ENCODE peak calls at places on chromosomes 6 and 20, in four cellular contexts. One of them, this sample, is unnamed. For H3K36me3, the result is how much of the 10 kb centered on the place peaks cover.

GRCh38 chr6:34082348-34082747 is 63.5 kb downstream of the GRM4 start:
- DNase-seq in bronchial epithelial cell: no peak
- DNase-seq in mucosa of descending colon: no peak
- DNase-seq in adrenal gland: no peak
- DNase-seq in this sample: no peak

GRCh38 chr6:36418558-36418957 is 24.1 kb downstream of the PXT1 start:
- DNase-seq in bronchial epithelial cell: peak
- DNase-seq in mucosa of descending colon: no peak
- DNase-seq in adrenal gland: no peak
- DNase-seq in this sample: no peak

GRCh38 chr6:1494671-1495070 is 105.3 kb downstream of the FOXF2 start:
- DNase-seq in bronchial epithelial cell: no peak
- DNase-seq in mucosa of descending colon: no peak
- DNase-seq in adrenal gland: no peak
- DNase-seq in this sample: no peak

GRCh38 chr20:17023811-17024210 is 203.0 kb upstream of the PCSK2 start:
- DNase-seq in bronchial epithelial cell: no peak
- DNase-seq in mucosa of descending colon: no peak
- DNase-seq in adrenal gland: no peak
- DNase-seq in this sample: no peak

GRCh38 chr6:168129292-168130167 is 50.5 kb upstream of the FRMD1 start:
- DNase-seq in bronchial epithelial cell: no peak
- DNase-seq in mucosa of descending colon: no peak
- DNase-seq in adrenal gland: no peak
- DNase-seq in this sample: no peak

GRCh38 chr6:124812067-124812466 is 150.2 kb upstream of the RNF217 start:
- DNase-seq in bronchial epithelial cell: no peak
- DNase-seq in mucosa of descending colon: no peak
- DNase-seq in adrenal gland: no peak
- DNase-seq in this sample: no peak

GRCh38 chr6:79971195-79971594 is 23.8 kb upstream of the ELOVL4 start:
- DNase-seq in bronchial epithelial cell: peak
- DNase-seq in mucosa of descending colon: no peak
- DNase-seq in adrenal gland: no peak
- DNase-seq in this sample: no peak

GRCh38 chr6:3406362-3406809 is 50.5 kb downstream of the SLC22A23 start:
- DNase-seq in bronchial epithelial cell: no peak
- DNase-seq in mucosa of descending colon: no peak
- DNase-seq in adrenal gland: no peak
- DNase-seq in this sample: no peak

GRCh38 chr6:135782517-135782916 is 69.0 kb upstream of the PDE7B start:
- DNase-seq in bronchial epithelial cell: no peak
- DNase-seq in mucosa of descending colon: no peak
- DNase-seq in adrenal gland: no peak
- DNase-seq in this sample: no peak

GRCh38 chr6:28254340-28254618 is 2.2 kb upstream of the ZKSCAN4 start:
- DNase-seq in bronchial epithelial cell: no peak
- DNase-seq in mucosa of descending colon: no peak
- DNase-seq in adrenal gland: no peak
- DNase-seq in this sample: no peak

GRCh38 chr20:64106981-64107735 is at the start of gene NPBWR2:
- DNase-seq in bronchial epithelial cell: no peak
- DNase-seq in mucosa of descending colon: peak
- DNase-seq in adrenal gland: peak
- DNase-seq in this sample: no peak

GRCh38 chr6:28880519-28880893 is 43.3 kb downstream of the TRIM27 start:
- DNase-seq in bronchial epithelial cell: no peak
- DNase-seq in mucosa of descending colon: no peak
- DNase-seq in adrenal gland: no peak
- DNase-seq in this sample: no peak

GRCh38 chr20:25276533-25277050 is 28.7 kb downstream of the PYGB start:
- DNase-seq in bronchial epithelial cell: no peak
- DNase-seq in mucosa of descending colon: no peak
- DNase-seq in adrenal gland: peak
- DNase-seq in this sample: no peak

GRCh38 chr6:146895772-146896061 is 296.9 kb downstream of the ADGB start:
- DNase-seq in bronchial epithelial cell: no peak
- DNase-seq in mucosa of descending colon: no peak
- DNase-seq in adrenal gland: no peak
- DNase-seq in this sample: no peak

GRCh38 chr6:168908887-168909286 is 344.8 kb downstream of the THBS2 start:
- DNase-seq in bronchial epithelial cell: no peak
- DNase-seq in mucosa of descending colon: no peak
- DNase-seq in adrenal gland: no peak
- DNase-seq in this sample: no peak

GRCh38 chr20:5511505-5511904 is 194.8 kb upstream of the PROKR2 start:
- DNase-seq in bronchial epithelial cell: no peak
- DNase-seq in mucosa of descending colon: no peak
- DNase-seq in adrenal gland: no peak
- DNase-seq in this sample: no peak

GRCh38 chr20:20417891-20418676 is 50.2 kb downstream of the INSM1 start:
- DNase-seq in bronchial epithelial cell: no peak
- DNase-seq in mucosa of descending colon: no peak
- DNase-seq in adrenal gland: no peak
- DNase-seq in this sample: no peak

GRCh38 chr6:48426636-48427035 is 315.6 kb upstream of the PTCHD4 start:
- DNase-seq in bronchial epithelial cell: peak
- DNase-seq in mucosa of descending colon: no peak
- DNase-seq in adrenal gland: no peak
- DNase-seq in this sample: no peak

GRCh38 chr6:161630674-161631073 is 356.8 kb upstream of the AGPAT4 start:
- DNase-seq in bronchial epithelial cell: no peak
- DNase-seq in mucosa of descending colon: no peak
- DNase-seq in adrenal gland: no peak
- DNase-seq in this sample: no peak

GRCh38 chr20:58096880-58097813 is 131.3 kb downstream of the ANKRD60 start:
- DNase-seq in bronchial epithelial cell: no peak
- DNase-seq in mucosa of descending colon: no peak
- DNase-seq in adrenal gland: no peak
- DNase-seq in this sample: no peak

GRCh38 chr20:22531056-22531615 is 53.2 kb downstream of the FOXA2 start:
- DNase-seq in bronchial epithelial cell: no peak
- DNase-seq in mucosa of descending colon: no peak
- DNase-seq in adrenal gland: no peak
- DNase-seq in this sample: no peak

GRCh38 chr6:7262746-7263335 is 50.2 kb downstream of the SSR1 start:
- DNase-seq in bronchial epithelial cell: no peak
- DNase-seq in mucosa of descending colon: peak
- DNase-seq in adrenal gland: no peak
- DNase-seq in this sample: no peak

GRCh38 chr20:647479-648019 is 5.5 kb downstream of the SRXN1 start:
- DNase-seq in bronchial epithelial cell: no peak
- DNase-seq in mucosa of descending colon: no peak
- DNase-seq in adrenal gland: no peak
- DNase-seq in this sample: no peak

GRCh38 chr6:34586327-34587040 is 30.4 kb upstream of the SPDEF start:
- DNase-seq in bronchial epithelial cell: no peak
- DNase-seq in mucosa of descending colon: peak
- DNase-seq in adrenal gland: peak
- DNase-seq in this sample: no peak

GRCh38 chr6:35568967-35569606 is 56.4 kb upstream of the TULP1 start:
- DNase-seq in bronchial epithelial cell: no peak
- DNase-seq in mucosa of descending colon: peak
- DNase-seq in adrenal gland: peak
- DNase-seq in this sample: peak

GRCh38 chr20:5863040-5863811 is 87.1 kb downstream of the TRMT6 start:
- DNase-seq in bronchial epithelial cell: peak
- DNase-seq in mucosa of descending colon: no peak
- DNase-seq in adrenal gland: peak
- DNase-seq in this sample: no peak

GRCh38 chr20:36628076-36628475 is 17.9 kb downstream of the SLA2 start:
- DNase-seq in bronchial epithelial cell: no peak
- DNase-seq in mucosa of descending colon: no peak
- DNase-seq in adrenal gland: no peak
- DNase-seq in this sample: no peak

GRCh38 chr20:36063916-36064660 is 90.5 kb upstream of the EPB41L1 start:
- DNase-seq in bronchial epithelial cell: no peak
- DNase-seq in mucosa of descending colon: no peak
- DNase-seq in adrenal gland: no peak
- DNase-seq in this sample: no peak

GRCh38 chr20:51711426-51711825 is 56.8 kb downstream of the ATP9A start:
- DNase-seq in bronchial epithelial cell: no peak
- DNase-seq in mucosa of descending colon: no peak
- DNase-seq in adrenal gland: no peak
- DNase-seq in this sample: no peak

GRCh38 chr20:35318502-35319157 is 26.4 kb upstream of the FAM83C start:
- DNase-seq in bronchial epithelial cell: peak
- DNase-seq in mucosa of descending colon: peak
- DNase-seq in adrenal gland: no peak
- DNase-seq in this sample: no peak

GRCh38 chr20:35739294-35740163 is 2.5 kb downstream of the RBM39 start:
- DNase-seq in bronchial epithelial cell: peak
- DNase-seq in mucosa of descending colon: no peak
- DNase-seq in adrenal gland: no peak
- DNase-seq in this sample: no peak

GRCh38 chr6:10875026-10875425 is 6.8 kb downstream of the GCM2 start:
- DNase-seq in bronchial epithelial cell: no peak
- DNase-seq in mucosa of descending colon: no peak
- DNase-seq in adrenal gland: no peak
- DNase-seq in this sample: no peak

GRCh38 chr20:59726196-59726595 is 121.9 kb downstream of the PHACTR3 start:
- DNase-seq in bronchial epithelial cell: no peak
- DNase-seq in mucosa of descending colon: no peak
- DNase-seq in adrenal gland: no peak
- DNase-seq in this sample: no peak

GRCh38 chr6:41976794-41977484 is 35.3 kb upstream of the CCND3 start:
- DNase-seq in bronchial epithelial cell: peak
- DNase-seq in mucosa of descending colon: no peak
- DNase-seq in adrenal gland: no peak
- DNase-seq in this sample: no peak

DNA sequence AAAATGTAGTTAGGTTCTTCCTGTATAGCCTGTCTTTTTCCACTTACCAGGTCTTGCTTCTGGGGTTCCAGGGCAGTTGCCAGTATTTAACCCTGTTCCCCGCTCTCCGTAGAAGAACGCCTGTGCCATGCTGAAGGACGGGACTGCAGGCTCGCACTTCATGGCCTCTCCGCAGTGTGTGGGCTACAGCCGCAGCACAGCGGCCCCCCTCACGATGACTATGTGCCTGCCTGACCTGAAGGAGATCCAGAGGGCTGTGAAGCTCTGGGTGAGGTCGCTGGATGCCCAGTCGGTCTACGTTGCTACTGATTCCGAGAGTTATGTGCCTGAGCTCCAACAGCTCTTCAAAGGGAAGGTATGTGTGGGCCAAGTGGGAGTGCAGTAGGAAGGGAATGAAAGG is 23.0 kb downstream of the POFUT1 start:
- DNase-seq in bronchial epithelial cell: no peak
- DNase-seq in mucosa of descending colon: no peak
- DNase-seq in adrenal gland: no peak
- DNase-seq in this sample: no peak
- H3K36me3 ChIP-seq in bronchial epithelial cell: under half
- H3K36me3 ChIP-seq in mucosa of descending colon: under half
- H3K36me3 ChIP-seq in adrenal gland: half or more
- H3K36me3 ChIP-seq in this sample: under half

GRCh38 chr20:21490105-21490504 is 23.8 kb downstream of the NKX2-2 start:
- DNase-seq in bronchial epithelial cell: no peak
- DNase-seq in mucosa of descending colon: no peak
- DNase-seq in adrenal gland: no peak
- DNase-seq in this sample: no peak
- TF ChIP-seq CTCF in bronchial epithelial cell: no peak
- TF ChIP-seq CTCF in mucosa of descending colon: no peak
- TF ChIP-seq CTCF in adrenal gland: peak
- TF ChIP-seq CTCF in this sample: no peak

DNA sequence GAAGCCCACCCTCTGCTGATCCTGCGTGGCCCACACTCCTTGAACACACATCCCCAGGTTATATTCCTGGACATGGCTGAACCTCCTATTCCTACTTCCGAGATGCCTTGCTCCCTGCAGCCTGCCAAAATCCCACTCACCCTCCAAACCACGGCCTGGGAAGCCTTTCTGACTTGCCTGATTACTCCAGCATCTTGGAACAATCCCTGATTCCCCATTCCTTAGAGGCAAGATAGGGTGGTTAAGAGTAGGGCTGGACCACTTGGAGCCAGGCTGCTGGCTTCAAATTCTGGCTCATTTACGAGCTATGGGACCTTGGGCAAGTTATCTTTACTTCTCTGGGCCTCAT is 45.9 kb upstream of the CDH22 start:
- DNase-seq in bronchial epithelial cell: no peak
- DNase-seq in mucosa of descending colon: no peak
- DNase-seq in adrenal gland: no peak
- DNase-seq in this sample: no peak
- H3K36me3 ChIP-seq in bronchial epithelial cell: under half
- H3K36me3 ChIP-seq in mucosa of descending colon: under half
- H3K36me3 ChIP-seq in adrenal gland: under half
- H3K36me3 ChIP-seq in this sample: under half

DNA sequence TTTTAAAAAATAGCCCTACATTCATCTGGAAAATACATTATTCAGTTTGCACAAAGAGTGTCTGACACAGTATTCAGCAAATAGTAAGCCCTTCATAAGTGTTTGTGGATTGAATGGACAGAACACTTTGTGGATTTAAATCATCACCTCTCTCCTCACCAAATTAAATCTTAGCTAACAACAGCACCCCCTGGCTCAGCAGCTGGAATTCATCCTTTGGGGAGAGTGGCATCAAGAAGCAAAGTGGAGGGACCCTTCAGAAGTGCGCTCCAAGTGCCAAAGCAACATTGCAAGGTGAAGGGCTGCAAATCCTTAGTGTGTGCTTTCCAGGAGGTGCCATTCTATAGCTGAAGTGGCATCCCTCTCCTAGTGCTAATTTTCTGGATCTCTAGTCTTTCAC is 891.9 kb downstream of the C6orf118 start:
- DNase-seq in bronchial epithelial cell: no peak
- DNase-seq in mucosa of descending colon: no peak
- DNase-seq in adrenal gland: no peak
- DNase-seq in this sample: no peak
- TF ChIP-seq CTCF in bronchial epithelial cell: no peak
- TF ChIP-seq CTCF in mucosa of descending colon: no peak
- TF ChIP-seq CTCF in adrenal gland: no peak
- TF ChIP-seq CTCF in this sample: no peak

GRCh38 chr6:44109212-44109611 is 18.0 kb downstream of the MRPL14 start:
- DNase-seq in bronchial epithelial cell: no peak
- DNase-seq in mucosa of descending colon: no peak
- DNase-seq in adrenal gland: no peak
- DNase-seq in this sample: no peak

GRCh38 chr6:44108471-44108870 is 18.8 kb downstream of the MRPL14 start:
- DNase-seq in bronchial epithelial cell: no peak
- DNase-seq in mucosa of descending colon: no peak
- DNase-seq in adrenal gland: no peak
- DNase-seq in this sample: no peak

GRCh38 chr6:44110966-44111365 is 16.3 kb downstream of the MRPL14 start:
- DNase-seq in bronchial epithelial cell: no peak
- DNase-seq in mucosa of descending colon: no peak
- DNase-seq in adrenal gland: no peak
- DNase-seq in this sample: no peak

GRCh38 chr6:44111434-44112417 is 15.5 kb downstream of the MRPL14 start:
- DNase-seq in bronchial epithelial cell: no peak
- DNase-seq in mucosa of descending colon: no peak
- DNase-seq in adrenal gland: no peak
- DNase-seq in this sample: no peak

GRCh38 chr6:44110005-44110681 is 17.1 kb downstream of the MRPL14 start:
- DNase-seq in bronchial epithelial cell: no peak
- DNase-seq in mucosa of descending colon: no peak
- DNase-seq in adrenal gland: no peak
- DNase-seq in this sample: no peak
- H3K36me3 ChIP-seq in bronchial epithelial cell: under half
- H3K36me3 ChIP-seq in mucosa of descending colon: under half
- H3K36me3 ChIP-seq in adrenal gland: under half
- H3K36me3 ChIP-seq in this sample: under half

This sample was measured in GM06990.